ENCODE peak calls at places on chromosomes 11 and 22, in five cellular contexts. F is breast epithelium; S is CD8-positive, alpha-beta memory T cell; Q is tibial nerve; X is Peyer's patch. E is an unnamed sample.

GRCh38 chr11:114236829-114237228 is 59.4 kb upstream of the NNMT start:
- DNase-seq in F (no peak), S (no peak), Q (no peak), X (no peak), E (no peak)

GRCh38 chr11:34940026-34940677 is 23.7 kb downstream of the PDHX start:
- DNase-seq in F (no peak), S (no peak), Q (no peak), X (no peak), E (no peak)

GRCh38 chr11:33475999-33476398 is 218.8 kb downstream of the HIPK3 start:
- DNase-seq in F (no peak), S (no peak), Q (peak; percentile 16), X (no peak), E (no peak)

GRCh38 chr11:57763568-57763967 is 2.0 kb downstream of the CTNND1 start:
- DNase-seq in F (no peak), S (no peak), Q (no peak), X (no peak), E (no peak)

GRCh38 chr11:1732421-1733008 is 17.9 kb downstream of the IFITM10 start:
- DNase-seq in F (no peak), S (no peak), Q (no peak), X (no peak), E (no peak)

GRCh38 chr22:33735978-33736377 is 184.3 kb downstream of the LARGE1 start:
- DNase-seq in F (no peak), S (no peak), Q (no peak), X (no peak), E (no peak)

GRCh38 chr22:33659423-33659822 is 260.9 kb downstream of the LARGE1 start:
- DNase-seq in F (no peak), S (no peak), Q (peak; percentile 60), X (no peak), E (no peak)

GRCh38 chr11:76803811-76804600 is 20.9 kb downstream of the TSKU start:
- DNase-seq in F (no peak), S (peak; percentile 65), Q (peak; percentile 44), X (peak; percentile 8), E (no peak)

GRCh38 chr11:2300290-2300935 is 1.3 kb downstream of the C11orf21 start:
- DNase-seq in F (peak; percentile 50), S (peak; percentile 60), Q (peak; percentile 3), X (peak; percentile 46), E (no peak)

GRCh38 chr11:32081129-32081641 is 9.7 kb upstream of the RCN1 start:
- DNase-seq in F (no peak), S (no peak), Q (no peak), X (no peak), E (no peak)

GRCh38 chr11:127651888-127652221 is 651.3 kb upstream of the KIRREL3 start:
- DNase-seq in F (no peak), S (no peak), Q (no peak), X (no peak), E (no peak)

GRCh38 chr11:134398079-134398444 is 14.0 kb downstream of the B3GAT1 start:
- DNase-seq in F (no peak), S (no peak), Q (no peak), X (no peak), E (no peak)

GRCh38 chr11:58654079-58654907 is 31.8 kb downstream of the CNTF start:
- DNase-seq in F (peak; percentile 65), S (peak; percentile 65), Q (peak; percentile 84), X (peak; percentile 86), E (peak; percentile 60)

GRCh38 chr22:45785458-45785857 is 113.8 kb downstream of the ATXN10 start:
- DNase-seq in F (no peak), S (no peak), Q (no peak), X (no peak), E (no peak)

GRCh38 chr11:12537778-12538401 is 136.3 kb upstream of the TEAD1 start:
- DNase-seq in F (no peak), S (no peak), Q (no peak), X (no peak), E (no peak)

GRCh38 chr11:77589521-77590193 is at the start of gene AQP11:
- DNase-seq in F (peak; percentile 80), S (peak; percentile 46), Q (peak; percentile 64), X (peak; percentile 98), E (peak; percentile 57)

GRCh38 chr11:1370186-1371025 is 19.3 kb upstream of the BRSK2 start:
- DNase-seq in F (no peak), S (no peak), Q (no peak), X (no peak), E (no peak)

GRCh38 chr11:2732940-2733628 is 33.3 kb upstream of the KCNQ1OT1 start:
- DNase-seq in F (no peak), S (no peak), Q (no peak), X (no peak), E (no peak)

GRCh38 chr11:103808246-103808645 is 228.2 kb upstream of the DDI1 start:
- DNase-seq in F (no peak), S (no peak), Q (no peak), X (no peak), E (no peak)

GRCh38 chr11:887589-887988 is 23.0 kb downstream of the CHID1 start:
- DNase-seq in F (no peak), S (no peak), Q (no peak), X (no peak), E (no peak)

GRCh38 chr22:36453855-36454378 is 27.5 kb downstream of the TXN2 start:
- DNase-seq in F (no peak), S (no peak), Q (no peak), X (no peak), E (no peak)

GRCh38 chr11:104776501-104777170 is 121.6 kb downstream of the CASP12 start:
- DNase-seq in F (no peak), S (no peak), Q (no peak), X (no peak), E (no peak)

GRCh38 chr22:26259510-26259909 is 90.2 kb downstream of the SEZ6L start:
- DNase-seq in F (no peak), S (no peak), Q (no peak), X (no peak), E (peak; percentile 58)

GRCh38 chr11:73325036-73325981 is 17.2 kb downstream of the ARHGEF17 start:
- DNase-seq in F (no peak), S (no peak), Q (no peak), X (no peak), E (no peak)

GRCh38 chr11:133078591-133079179 is 453.6 kb downstream of the OPCML start:
- DNase-seq in F (no peak), S (no peak), Q (peak; percentile 51), X (no peak), E (peak; percentile 35)

DNA sequence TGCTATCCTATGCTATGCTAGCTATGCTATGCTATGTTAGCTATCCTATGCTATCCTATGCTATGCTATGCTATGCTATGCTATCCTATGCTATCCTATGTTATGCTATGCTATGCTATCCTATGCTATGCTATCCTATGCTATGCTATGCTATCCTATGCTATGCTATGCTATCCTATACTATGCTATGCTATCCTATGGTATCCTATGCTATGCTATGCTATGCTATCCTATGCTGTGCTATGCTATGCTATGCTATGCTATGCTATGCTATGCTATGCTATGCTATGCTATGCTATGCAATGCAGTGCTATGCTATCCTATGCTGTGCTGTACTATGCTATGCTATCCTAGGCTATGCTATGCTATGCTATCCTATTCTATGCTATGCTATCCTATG is 8.6 kb upstream of the MS4A1 start:
- DNase-seq in F (no peak), S (no peak), Q (no peak), X (no peak), E (no peak)
- H3K4me1 ChIP-seq in F (no peaks in the 10 kb centered on the region), S (peaks cover 12% of the 10 kb centered on the region), Q (no peaks in the 10 kb centered on the region), X (no peaks in the 10 kb centered on the region), E (no peaks in the 10 kb centered on the region)

DNA sequence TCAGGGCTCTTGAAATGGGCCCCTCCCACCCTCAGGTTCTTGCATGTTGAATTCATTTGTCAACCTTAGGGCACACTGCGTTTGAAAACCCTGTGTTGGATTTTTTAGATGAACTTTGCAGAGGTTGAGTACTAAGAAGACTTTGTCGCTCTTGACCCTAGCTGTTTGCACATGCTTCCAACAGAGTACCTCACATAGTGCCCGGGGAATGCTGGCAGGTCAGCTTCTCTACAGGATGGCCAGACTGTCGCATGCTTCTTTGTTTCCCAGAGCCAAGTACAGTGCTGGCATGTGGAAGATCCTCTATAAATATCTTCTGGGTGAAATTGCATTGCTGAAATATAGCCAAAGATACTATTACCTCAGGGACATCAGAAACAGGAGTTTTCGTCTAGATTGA is 59.9 kb downstream of the FAT3 start:
- DNase-seq in F (no peak), S (no peak), Q (no peak), X (no peak), E (no peak)
- H3K4me1 ChIP-seq in F (no peaks in the 10 kb centered on the region), S (no peaks in the 10 kb centered on the region), Q (no peaks in the 10 kb centered on the region), X (no peaks in the 10 kb centered on the region), E (peaks cover 1% of the 10 kb centered on the region)

DNA sequence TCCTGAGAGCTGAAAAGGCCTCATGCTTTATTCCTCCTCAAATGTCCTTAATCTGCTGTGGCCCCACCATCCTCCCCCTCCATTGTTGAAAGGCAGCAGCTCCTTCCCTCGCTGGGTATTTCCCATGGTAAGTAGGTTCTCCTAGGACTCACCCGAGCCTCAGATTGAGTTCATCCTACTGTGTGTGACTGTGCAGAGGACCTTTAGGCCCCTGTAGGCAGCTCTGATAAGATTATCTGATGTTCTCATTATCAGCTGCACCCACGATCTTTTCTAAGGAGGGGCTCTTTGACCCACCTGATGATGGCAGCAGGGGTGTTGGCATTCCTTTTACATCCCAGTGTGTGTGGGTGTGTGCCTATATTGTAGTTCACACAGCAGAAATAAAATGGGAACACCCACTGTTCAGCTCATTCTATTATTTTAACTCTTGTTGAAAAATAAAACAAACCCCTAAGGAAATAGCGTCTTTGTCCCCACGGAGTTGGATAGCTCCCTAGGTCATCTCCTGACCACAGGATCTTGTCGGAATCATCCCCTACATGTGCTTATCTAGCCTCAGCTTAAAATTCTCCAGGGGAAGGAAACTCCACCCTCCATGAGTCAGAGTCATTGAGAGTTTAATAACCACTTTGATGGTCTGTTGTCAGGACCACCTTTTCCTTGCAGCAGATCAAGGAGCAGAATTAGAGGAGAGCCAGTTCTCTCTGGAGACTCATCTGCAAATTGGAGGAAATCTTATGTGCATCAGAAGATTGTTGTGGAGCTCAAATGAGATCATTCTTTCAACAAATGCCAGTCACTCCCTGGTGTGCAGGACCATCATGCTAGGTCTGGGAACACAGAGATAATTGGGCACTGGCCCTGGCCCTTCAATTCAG is 19.3 kb downstream of the ENDOD1 start:
- DNase-seq in F (no peak), S (no peak), Q (no peak), X (no peak), E (no peak)
- H3K4me1 ChIP-seq in F (peaks cover 5% of the 10 kb centered on the region), S (no peaks in the 10 kb centered on the region), Q (no peaks in the 10 kb centered on the region), X (no peaks in the 10 kb centered on the region), E (peaks cover 2% of the 10 kb centered on the region)

GRCh38 chr11:75069473-75069872 is 27.2 kb downstream of the OR2AT4 start:
- DNase-seq in F (no peak), S (no peak), Q (no peak), X (no peak), E (no peak)

GRCh38 chr11:75066061-75066460 is 30.6 kb downstream of the OR2AT4 start:
- DNase-seq in F (no peak), S (no peak), Q (no peak), X (no peak), E (no peak)

GRCh38 chr11:75072582-75072981 is 24.1 kb downstream of the OR2AT4 start:
- DNase-seq in F (no peak), S (no peak), Q (no peak), X (no peak), E (no peak)

GRCh38 chr11:75068559-75068958 is 28.1 kb downstream of the OR2AT4 start:
- DNase-seq in F (no peak), S (no peak), Q (no peak), X (no peak), E (no peak)

DNA sequence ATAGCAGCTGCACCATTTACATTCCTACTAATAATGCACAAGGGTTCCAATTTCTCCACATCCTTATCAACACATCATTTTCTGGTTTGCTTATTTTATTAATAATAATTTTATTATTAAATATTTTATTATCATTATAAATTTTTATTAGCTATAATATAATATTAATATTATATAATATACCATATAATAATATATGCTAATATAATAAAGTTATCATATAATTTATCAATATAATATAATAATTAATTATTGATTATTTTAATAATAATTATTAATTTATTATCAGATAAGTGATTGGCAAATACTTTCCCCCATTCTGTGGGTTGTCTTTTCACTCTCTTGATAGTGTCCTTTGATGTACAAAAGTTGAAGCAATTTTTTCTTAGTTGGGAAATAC is 27.7 kb downstream of the OR2AT4 start:
- DNase-seq in F (no peak), S (no peak), Q (no peak), X (no peak), E (no peak)
- H3K4me1 ChIP-seq in F (no peaks in the 10 kb centered on the region), S (no peaks in the 10 kb centered on the region), Q (no peaks in the 10 kb centered on the region), X (no peaks in the 10 kb centered on the region), E (no peaks in the 10 kb centered on the region)

E was measured in iPS DF 6.9.